ENCODE peak calls at places on chromosomes 11 and 22, in six cellular contexts. H is GM12891, S is K562, E is H1, M is HepG2, F is GM12878. G is an unnamed sample.

GRCh38 chr22:42343136-42343484 is 72.7 kb upstream of the TCF20 start:
- DNase-seq in F (no peak), M (no peak), S (no peak), H (no peak), E (no peak), G (no peak)

GRCh38 chr11:9069256-9069655 is 22.1 kb downstream of the SCUBE2 start:
- DNase-seq in E (no peak), F (no peak), M (no peak), S (no peak), H (no peak), G (no peak)

GRCh38 chr22:39462443-39463147 is 5.8 kb downstream of the MGAT3 start:
- DNase-seq in S (peak), E (no peak), H (no peak), F (peak), M (peak), G (no peak)

GRCh38 chr22:42364641-42365336 is 67.4 kb downstream of the NFAM1 start:
- DNase-seq in F (no peak), S (no peak), E (no peak), H (no peak), M (no peak), G (no peak)

GRCh38 chr11:98979212-98979611 is 41.5 kb upstream of the CNTN5 start:
- DNase-seq in H (no peak), E (no peak), F (no peak), S (no peak), M (no peak), G (no peak)

GRCh38 chr11:105092255-105093239 is 47.0 kb downstream of the CARD18 start:
- DNase-seq in M (no peak), F (no peak), H (no peak), S (no peak), E (no peak), G (no peak)

GRCh38 chr22:33699176-33699575 is 221.1 kb downstream of the LARGE1 start:
- DNase-seq in F (no peak), H (no peak), E (no peak), M (no peak), S (no peak), G (no peak)

GRCh38 chr11:125402436-125402835 is 93.6 kb downstream of the FEZ1 start:
- DNase-seq in M (no peak), S (peak), H (no peak), F (no peak), E (no peak), G (no peak)

GRCh38 chr11:65925397-65925796 is 6.2 kb downstream of the DRAP1 start:
- DNase-seq in E (no peak), H (no peak), S (no peak), M (no peak), F (no peak), G (no peak)

GRCh38 chr11:34192481-34193401 is 87.3 kb downstream of the NAT10 start:
- DNase-seq in M (no peak), F (no peak), H (no peak), S (no peak), E (no peak), G (no peak)

GRCh38 chr11:35116245-35116644 is 22.7 kb upstream of the CD44 start:
- DNase-seq in E (no peak), F (no peak), S (no peak), H (no peak), M (no peak), G (no peak)

GRCh38 chr11:88629496-88629895 is 292.0 kb upstream of the CTSC start:
- DNase-seq in M (no peak), H (no peak), F (no peak), S (no peak), E (no peak), G (no peak)

GRCh38 chr11:132864811-132865576 is 667.3 kb downstream of the OPCML start:
- DNase-seq in H (no peak), E (peak), F (no peak), M (no peak), S (no peak), G (no peak)

GRCh38 chr11:5390210-5390609 is 6.6 kb downstream of the OR51M1 start:
- DNase-seq in S (no peak), E (no peak), F (no peak), H (no peak), M (no peak), G (no peak)

GRCh38 chr11:111733009-111733408 is 33.2 kb downstream of the PPP2R1B start:
- DNase-seq in M (no peak), S (no peak), E (no peak), H (no peak), F (no peak), G (no peak)

GRCh38 chr11:17989306-17989705 is 23.5 kb downstream of the SERGEF start:
- DNase-seq in E (no peak), M (no peak), H (no peak), S (no peak), F (no peak), G (no peak)

GRCh38 chr11:125263268-125263790 is 98.8 kb downstream of the PKNOX2 start:
- DNase-seq in F (no peak), H (no peak), M (peak), S (no peak), E (peak), G (no peak)

GRCh38 chr11:64858467-64859401 is 14.3 kb upstream of the CDC42BPG start:
- DNase-seq in E (no peak), H (no peak), S (no peak), F (no peak), M (no peak), G (no peak)

GRCh38 chr11:94838027-94838610 is 70.0 kb downstream of the AMOTL1 start:
- DNase-seq in H (no peak), E (no peak), M (no peak), F (no peak), S (no peak), G (no peak)

GRCh38 chr11:110029714-110030113 is 63.5 kb upstream of the ZC3H12C start:
- DNase-seq in E (no peak), H (no peak), M (no peak), S (no peak), F (no peak), G (no peak)

GRCh38 chr22:42584364-42584940 is 30.2 kb downstream of the POLDIP3 start:
- DNase-seq in H (no peak), S (no peak), M (no peak), E (no peak), F (no peak), G (no peak)

GRCh38 chr11:74634537-74634936 is 42.2 kb downstream of the POLD3 start:
- DNase-seq in H (no peak), S (peak), E (no peak), M (peak), F (no peak), G (no peak)

GRCh38 chr22:49760280-49760629 is 67.4 kb downstream of the BRD1 start:
- DNase-seq in F (peak), M (no peak), S (no peak), H (no peak), E (no peak), G (no peak)

GRCh38 chr11:112889446-112889845 is 71.8 kb upstream of the NCAM1 start:
- DNase-seq in E (no peak), M (no peak), S (no peak), F (no peak), H (no peak), G (no peak)

GRCh38 chr11:116791002-116791812 is 472 bp downstream of the APOA5 start:
- DNase-seq in H (peak), M (peak), E (peak), S (peak), F (no peak), G (peak)

GRCh38 chr22:48234011-48234410 is 1471.6 kb downstream of the TBC1D22A start:
- DNase-seq in S (no peak), E (peak), H (no peak), M (no peak), F (no peak), G (no peak)

GRCh38 chr11:65355776-65356393 is 1.3 kb downstream of the TIGD3 start:
- DNase-seq in F (no peak), M (no peak), S (no peak), E (peak), H (no peak), G (no peak)

GRCh38 chr11:66834539-66834845 is 8.7 kb upstream of the RCE1 start:
- DNase-seq in H (no peak), F (no peak), M (no peak), E (no peak), S (no peak), G (no peak)

GRCh38 chr22:23424031-23424430 is 156.1 kb downstream of the IGLL1 start:
- DNase-seq in E (no peak), M (no peak), F (no peak), H (no peak), S (no peak), G (no peak)

GRCh38 chr11:24233041-24233440 is 263.8 kb upstream of the LUZP2 start:
- DNase-seq in E (no peak), H (no peak), F (no peak), S (no peak), M (no peak), G (no peak)

GRCh38 chr11:18010271-18010670 is 2.6 kb downstream of the SERGEF start:
- DNase-seq in S (peak), M (no peak), E (no peak), F (no peak), H (no peak), G (no peak)

GRCh38 chr22:22076937-22077703 is 94.5 kb upstream of the TOP3B start:
- DNase-seq in M (no peak), E (no peak), S (no peak), H (no peak), F (no peak), G (no peak)

GRCh38 chr11:65851083-65851579 is 6.8 kb downstream of the CFL1 start:
- DNase-seq in S (peak), F (no peak), M (no peak), E (peak), H (no peak), G (no peak)

GRCh38 chr11:128061321-128061871 is 526.0 kb downstream of the ETS1 start:
- DNase-seq in F (no peak), H (no peak), S (no peak), E (no peak), M (no peak), G (no peak)

GRCh38 chr22:21754523-21755128 is 19.0 kb upstream of the YPEL1 start:
- DNase-seq in H (peak), E (no peak), S (peak), F (no peak), M (no peak), G (no peak)

DNA sequence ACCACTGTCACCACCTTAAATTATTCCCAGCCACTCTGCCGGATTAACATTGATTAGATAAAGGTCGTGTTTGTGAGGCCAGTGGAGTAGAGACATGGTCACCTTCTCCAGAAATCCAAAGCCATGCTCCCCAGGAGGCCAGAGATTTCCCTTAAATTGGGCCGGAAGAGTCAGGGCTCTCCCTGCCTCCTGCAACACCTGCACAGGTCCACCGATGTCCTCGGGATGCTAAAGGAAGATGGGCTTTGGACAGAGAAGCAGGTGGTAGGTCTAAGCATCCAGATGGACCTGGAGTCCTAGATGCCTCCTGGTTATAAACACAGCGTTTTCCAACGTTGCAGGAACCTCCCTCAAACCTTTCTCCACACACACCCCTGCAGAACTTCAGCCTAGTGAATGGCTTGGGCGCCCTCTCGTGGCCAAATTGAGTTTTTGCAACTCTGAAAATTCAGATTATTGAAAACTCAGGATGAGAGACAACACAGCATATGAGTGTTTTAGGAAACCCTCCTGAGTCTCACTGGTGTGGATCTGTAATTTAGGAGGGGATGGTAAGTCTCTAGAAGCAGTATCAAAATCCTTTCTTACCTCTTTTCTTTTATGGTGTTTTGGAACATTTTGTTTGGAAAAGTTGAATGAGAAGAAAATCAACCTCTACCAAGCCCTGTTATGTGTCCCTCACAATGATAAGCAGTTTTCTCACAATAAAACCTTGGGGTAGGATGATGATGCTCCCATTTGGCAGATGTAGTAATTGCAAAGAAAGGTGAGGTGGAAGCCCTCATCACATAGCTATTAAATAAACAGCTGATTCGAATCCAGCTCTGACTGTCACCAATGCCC is 109.6 kb downstream of the RRAS2 start:
- DNase-seq in H (no peak), F (no peak), S (peak), E (peak), M (peak), G (no peak)
- TF ChIP-seq POLR2A in H (no peak), F (no peak), S (no peak), E (no peak), M (no peak), G (no peak)

DNA sequence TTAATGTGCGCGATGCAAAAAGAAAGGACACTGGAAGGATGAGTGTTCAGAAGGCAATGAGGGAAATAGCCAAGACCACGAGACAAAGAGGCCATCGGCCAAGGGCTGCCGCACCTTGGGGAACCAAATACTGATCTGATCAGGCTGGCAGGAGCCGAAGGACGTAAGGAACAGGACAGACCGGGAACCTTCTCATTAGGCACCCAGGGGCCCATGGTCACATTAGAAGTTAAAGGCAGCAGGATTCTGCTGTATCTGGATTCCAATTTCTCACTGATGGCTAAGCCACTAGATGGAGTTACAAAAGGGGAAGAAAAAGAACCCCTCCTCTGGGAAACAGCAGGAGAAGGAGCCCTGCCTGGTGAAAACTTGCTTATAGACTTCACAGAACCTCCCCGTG is 28.8 kb upstream of the CPT1A start:
- DNase-seq in S (peak), F (no peak), H (no peak), E (no peak), M (no peak), G (no peak)
- TF ChIP-seq POLR2AphosphoS5 in S (no peak), F (no peak), H (no peak), E (no peak), M (no peak), G (no peak)

DNA sequence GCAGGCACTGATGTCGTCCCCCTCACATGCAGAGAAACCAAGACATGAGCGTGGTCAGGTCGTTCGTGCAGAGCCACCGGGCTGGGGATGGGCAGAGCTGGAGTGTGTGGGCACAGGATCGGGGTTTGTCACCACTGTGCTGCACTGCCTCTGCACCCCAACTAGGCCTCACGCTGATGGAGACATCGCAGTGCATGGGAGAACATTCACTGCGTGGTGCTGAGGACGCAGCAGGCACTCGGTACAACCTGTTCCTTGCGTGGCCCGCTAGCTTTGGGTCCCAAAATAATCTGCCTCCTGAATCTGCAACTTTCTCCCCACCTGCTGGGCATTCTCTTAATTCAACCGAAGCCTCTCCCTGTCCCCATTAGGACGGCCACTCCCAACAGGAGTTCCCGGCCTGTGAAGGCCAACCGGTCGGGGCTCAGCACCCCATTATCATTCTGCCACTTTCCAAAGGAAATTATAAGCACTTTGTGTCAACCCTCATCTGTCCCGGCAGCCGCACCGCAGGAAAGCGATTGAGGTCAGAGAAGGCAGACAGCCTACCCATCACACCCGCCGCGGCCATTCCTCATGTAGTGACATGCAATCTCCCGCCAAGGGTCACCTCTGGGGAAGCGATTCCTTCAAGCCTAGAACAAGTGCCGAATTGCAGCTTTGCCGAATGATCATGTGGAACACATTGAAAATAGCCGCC is 490.4 kb downstream of the MN1 start:
- DNase-seq in E (peak), S (no peak), M (no peak), F (no peak), H (no peak), G (no peak)
- TF ChIP-seq TAF1 in E (no peak), S (no peak), M (no peak), F (no peak), H (no peak), G (no peak)

GRCh38 chr22:47206185-47206584 is 443.7 kb downstream of the TBC1D22A start:
- DNase-seq in S (no peak), M (no peak), H (no peak), F (no peak), E (no peak), G (no peak)

GRCh38 chr22:47204002-47204979 is 441.8 kb downstream of the TBC1D22A start:
- DNase-seq in H (no peak), E (peak), F (no peak), M (no peak), S (no peak), G (no peak)

GRCh38 chr22:47206819-47207218 is 444.4 kb downstream of the TBC1D22A start:
- DNase-seq in E (no peak), F (no peak), M (no peak), S (no peak), H (no peak), G (no peak)

GRCh38 chr22:47205081-47205491 is 442.6 kb downstream of the TBC1D22A start:
- DNase-seq in S (no peak), E (peak), F (no peak), M (no peak), H (no peak), G (no peak)

DNA sequence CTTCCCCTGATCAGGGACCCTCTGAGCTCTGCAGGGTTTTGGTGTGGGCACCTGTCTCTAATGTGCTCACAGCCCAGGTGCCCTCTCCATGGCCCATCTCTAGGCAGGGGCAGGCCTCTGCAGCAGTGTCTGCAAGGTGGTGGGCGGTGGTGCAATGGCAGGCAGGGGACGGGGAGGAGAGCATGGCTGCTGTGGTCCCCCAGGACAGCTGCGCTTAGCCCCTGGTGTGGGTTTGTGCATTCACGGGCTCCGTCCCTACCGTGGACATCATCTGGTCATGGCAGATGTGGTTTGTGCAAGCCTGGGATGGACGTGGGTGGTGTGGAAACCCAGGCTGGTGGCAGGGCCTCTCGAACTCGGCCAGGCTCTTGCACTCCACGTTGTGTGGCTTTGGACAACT is 443.1 kb downstream of the TBC1D22A start:
- DNase-seq in F (no peak), H (no peak), M (no peak), S (no peak), E (peak), G (no peak)
- TF ChIP-seq POLR2A in F (no peak), H (no peak), M (no peak), S (no peak), E (no peak), G (no peak)